ENCODE peak calls at places on chromosome 16, in four cellular contexts. D is A549, F is K562, W is HepG2. I is an unnamed sample.

GRCh38 chr16:58032710-58033293 is 7.2 kb downstream of the MMP15 start:
- DNase-seq in F (peak; percentile 78), D (no peak), W (no peak), I (no peak)

GRCh38 chr16:57022445-57022844 is 33.1 kb downstream of the NLRC5 start:
- DNase-seq in W (no peak), F (no peak), D (no peak), I (no peak)

GRCh38 chr16:68376590-68376989 is 65.8 kb downstream of the PRMT7 start:
- DNase-seq in F (no peak), D (no peak), W (no peak), I (no peak)

GRCh38 chr16:50273888-50274770 is 7.8 kb downstream of the ADCY7 start:
- DNase-seq in D (no peak), F (peak; percentile 54), W (no peak), I (no peak)

GRCh38 chr16:66267287-66268137 is 99.0 kb upstream of the CDH5 start:
- DNase-seq in F (no peak), D (no peak), W (no peak), I (no peak)

GRCh38 chr16:51114369-51114768 is 36.7 kb downstream of the SALL1 start:
- DNase-seq in D (no peak), F (no peak), W (no peak), I (no peak)

GRCh38 chr16:46899443-46900143 is 15.4 kb downstream of the GPT2 start:
- DNase-seq in W (no peak), F (no peak), D (no peak), I (no peak)

GRCh38 chr16:72637306-72637705 is 410.6 kb downstream of the ZFHX3 start:
- DNase-seq in D (no peak), F (no peak), W (no peak), I (no peak)

GRCh38 chr16:73047536-73048291 is at the start of gene ZFHX3:
- DNase-seq in D (no peak), F (no peak), W (peak; percentile 76), I (peak; percentile 78)

GRCh38 chr16:339680-340079 is 12.8 kb downstream of the AXIN1 start:
- DNase-seq in D (no peak), F (no peak), W (no peak), I (no peak)

GRCh38 chr16:71303938-71304337 is 14.7 kb upstream of the CMTR2 start:
- DNase-seq in F (no peak), D (no peak), W (no peak), I (no peak)

GRCh38 chr16:2597560-2597902 is 59.7 kb downstream of the PDPK1 start:
- DNase-seq in W (no peak), D (no peak), F (no peak), I (no peak)

GRCh38 chr16:3857189-3858013 is 23.1 kb downstream of the CREBBP start:
- DNase-seq in F (no peak), W (peak; percentile 89), D (no peak), I (no peak)

GRCh38 chr16:63720848-63721247 is 1401.0 kb downstream of the CDH11 start:
- DNase-seq in D (no peak), W (no peak), F (no peak), I (no peak)

DNA sequence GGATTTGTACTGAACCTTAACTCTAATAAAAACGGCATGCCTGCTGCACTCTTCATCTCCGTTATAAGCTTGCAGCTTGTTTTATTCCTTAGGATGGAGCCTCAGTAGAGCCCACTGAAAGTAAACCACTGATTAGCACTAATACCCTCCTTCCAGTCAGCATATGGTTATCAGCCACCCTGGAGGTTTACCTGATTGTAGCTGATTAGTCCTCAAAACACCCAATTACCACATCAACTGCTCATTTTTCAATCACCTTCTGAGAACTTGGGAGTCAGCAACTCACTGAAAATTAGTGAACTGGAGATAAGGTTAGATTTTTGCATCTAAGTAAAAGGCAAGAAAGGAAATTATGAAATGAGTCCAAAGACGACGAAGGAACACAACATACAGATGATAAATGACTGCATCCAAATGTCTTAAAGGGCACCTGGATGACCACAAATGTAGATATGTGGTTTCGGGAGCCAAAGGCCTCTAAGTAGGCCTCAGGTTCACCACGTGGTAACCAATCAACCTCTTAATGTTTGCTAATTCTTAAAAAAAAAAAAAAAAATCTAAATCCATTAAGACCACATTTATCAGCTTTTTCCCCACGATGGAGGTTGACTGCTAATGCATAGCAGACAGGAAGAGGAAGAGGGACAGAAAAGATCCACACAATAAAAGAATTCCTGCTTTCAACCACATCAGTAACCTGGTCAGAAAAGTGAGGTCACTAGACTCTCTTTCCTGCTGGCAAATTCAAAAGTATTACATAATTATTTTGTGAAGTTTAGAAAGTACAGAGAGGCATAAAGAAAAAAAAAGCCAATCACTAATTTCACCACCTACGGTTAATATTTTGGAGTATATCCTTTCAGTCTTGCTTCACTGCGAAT is 28.0 kb downstream of the DCUN1D3 start:
- DNase-seq in D (no peak), W (no peak), F (no peak), I (no peak)
- TF ChIP-seq HMGXB4 in D (no peak), W (no peak), F (no peak), I (no peak)

GRCh38 chr16:15435216-15435864 is 952 bp downstream of the BMERB1 start:
- DNase-seq in W (no peak), D (no peak), F (no peak), I (peak; percentile 20)

GRCh38 chr16:15439102-15439501 is 4.7 kb downstream of the BMERB1 start:
- DNase-seq in W (no peak), F (no peak), D (no peak), I (no peak)

GRCh38 chr16:15434079-15434424 is 336 bp upstream of the BMERB1 start:
- DNase-seq in D (no peak), W (no peak), F (no peak), I (no peak)

DNA sequence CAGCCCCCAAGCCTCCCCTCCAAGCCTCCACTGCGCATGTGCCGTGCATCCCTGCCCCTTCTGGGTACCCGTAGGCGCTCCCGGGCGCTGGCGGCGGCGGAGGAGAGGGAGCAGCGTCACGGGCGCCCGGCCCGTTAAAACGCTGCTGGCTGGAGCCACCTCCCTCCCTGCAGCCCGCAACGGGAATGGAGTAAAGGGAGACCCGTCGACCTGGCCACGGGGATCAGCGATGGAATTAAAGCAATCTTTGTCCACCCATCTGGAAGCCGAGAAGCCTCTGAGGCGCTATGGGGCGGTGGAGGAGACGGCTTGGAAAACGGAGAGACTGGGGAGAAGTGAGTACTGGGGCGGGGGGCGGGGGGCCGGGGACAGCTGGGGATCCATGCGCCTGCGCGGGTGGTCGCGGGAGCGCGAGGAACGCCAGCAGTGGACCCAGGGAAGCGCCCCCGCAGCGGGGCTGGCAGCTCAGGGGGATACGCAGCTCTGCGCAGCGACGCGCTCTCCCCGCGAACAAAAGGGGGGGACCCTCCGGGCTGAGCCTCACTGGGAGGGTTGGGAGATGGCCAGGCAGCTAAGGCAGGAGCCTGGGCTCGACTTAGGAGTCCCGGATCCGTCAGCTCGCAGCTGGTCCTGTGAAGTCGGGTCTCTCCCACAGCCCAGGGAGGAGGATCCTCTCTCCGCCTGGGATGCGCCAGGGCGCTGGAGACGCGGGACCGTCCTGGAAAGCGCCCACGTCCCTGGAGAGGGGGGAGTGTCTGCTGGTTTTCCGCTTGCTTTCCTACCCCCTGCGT is at the start of gene BMERB1:
- DNase-seq in F (no peak), D (peak; percentile 77), W (no peak), I (peak; percentile 83)
- TF ChIP-seq HMGXB4 in F (no peak), D (no peak), W (no peak), I (no peak)

GRCh38 chr16:8691728-8692127 is 17.3 kb downstream of the ABAT start:
- DNase-seq in W (no peak), F (no peak), D (no peak), I (no peak)
- TF ChIP-seq HMGXB4 in W (no peak), F (no peak), D (no peak), I (no peak)

GRCh38 chr16:84059111-84059510 is 16.5 kb upstream of the SLC38A8 start:
- DNase-seq in F (no peak), W (no peak), D (no peak), I (no peak)
- TF ChIP-seq HMGXB4 in F (no peak), W (no peak), D (no peak), I (no peak)